ENCODE peak calls at places on chromosomes 11 and 22, in eight cellular contexts. C is heart right ventricle; T is HAP-1; A is left ventricle myocardium inferior; I is sigmoid colon; L is stomach; O is tibial nerve; B is CD8-positive, alpha-beta memory T cell. K is an unnamed sample.

GRCh38 chr11:106233191-106233590 is 155.7 kb downstream of the AASDHPPT start:
- DNase-seq in O (no peak), L (no peak), I (no peak), B (no peak), A (no peak), T (no peak), C (no peak), K (no peak)

GRCh38 chr11:59641156-59641555 is 25.6 kb upstream of the OSBP start:
- DNase-seq in A (no peak), C (no peak), T (no peak), I (no peak), B (no peak), O (no peak), L (no peak), K (no peak)

GRCh38 chr11:111624602-111625001 is 22.4 kb downstream of the SIK2 start:
- DNase-seq in O (no peak), T (no peak), L (no peak), B (no peak), A (no peak), I (no peak), C (no peak), K (peak; percentile 53)

GRCh38 chr11:89612111-89612510 is 98.0 kb upstream of the TRIM77 start:
- DNase-seq in O (no peak), C (no peak), I (no peak), T (no peak), L (no peak), A (no peak), B (no peak), K (no peak)

GRCh38 chr11:18264677-18265542 is 1.2 kb upstream of the SAA1 start:
- DNase-seq in L (no peak), C (no peak), I (no peak), T (no peak), O (no peak), B (no peak), A (no peak), K (no peak)

GRCh38 chr11:10109836-10110235 is 184.2 kb downstream of the SBF2 start:
- DNase-seq in T (no peak), I (no peak), L (no peak), A (no peak), C (no peak), O (no peak), B (no peak), K (peak; percentile 91)

GRCh38 chr11:128726464-128727139 is 32.7 kb downstream of the FLI1 start:
- DNase-seq in O (no peak), L (no peak), I (no peak), C (peak; percentile 44), B (peak; percentile 68), T (no peak), A (no peak), K (no peak)

GRCh38 chr11:28241760-28242159 is 133.6 kb downstream of the METTL15 start:
- DNase-seq in O (no peak), C (no peak), A (no peak), L (no peak), I (no peak), B (no peak), T (no peak), K (no peak)

GRCh38 chr22:36453266-36453607 is 28.2 kb downstream of the TXN2 start:
- DNase-seq in B (no peak), I (no peak), C (no peak), A (no peak), O (no peak), L (no peak), T (no peak), K (no peak)

GRCh38 chr11:107732327-107733051 is 20.6 kb upstream of the SLN start:
- DNase-seq in B (no peak), L (no peak), A (no peak), T (no peak), C (no peak), O (no peak), I (no peak), K (no peak)

GRCh38 chr11:36361901-36362391 is 65.9 kb downstream of the PRR5L start:
- DNase-seq in T (no peak), A (no peak), L (no peak), I (no peak), C (no peak), B (no peak), O (peak; percentile 46), K (peak; percentile 95)

GRCh38 chr11:35214181-35214770 is 75.3 kb downstream of the CD44 start:
- DNase-seq in T (no peak), O (no peak), L (no peak), A (no peak), B (no peak), I (no peak), C (no peak), K (peak; percentile 50)

GRCh38 chr11:35207471-35208403 is 68.8 kb downstream of the CD44 start:
- DNase-seq in A (no peak), T (no peak), I (no peak), L (no peak), B (no peak), O (no peak), C (no peak), K (peak; percentile 26)

GRCh38 chr11:35208795-35209194 is 69.8 kb downstream of the CD44 start:
- DNase-seq in O (no peak), C (no peak), B (no peak), L (no peak), I (no peak), A (no peak), T (no peak), K (no peak)

GRCh38 chr11:35211952-35212351 is 73.0 kb downstream of the CD44 start:
- DNase-seq in L (no peak), B (no peak), A (no peak), T (no peak), I (no peak), C (no peak), O (no peak), K (no peak)

GRCh38 chr11:35210886-35211546 is 72.0 kb downstream of the CD44 start:
- DNase-seq in B (no peak), L (no peak), T (no peak), I (no peak), O (no peak), A (no peak), C (no peak), K (peak; percentile 15)
- H3K36me3 ChIP-seq in B (peaks cover 46% of the 10 kb centered on the region), L (peaks cover 60% of the 10 kb centered on the region), T (no peaks in the 10 kb centered on the region), I (no peaks in the 10 kb centered on the region), O (peaks cover 38% of the 10 kb centered on the region), A (peaks cover 4% of the 10 kb centered on the region), C (no peaks in the 10 kb centered on the region), K (peaks cover 69% of the 10 kb centered on the region)

DNA sequence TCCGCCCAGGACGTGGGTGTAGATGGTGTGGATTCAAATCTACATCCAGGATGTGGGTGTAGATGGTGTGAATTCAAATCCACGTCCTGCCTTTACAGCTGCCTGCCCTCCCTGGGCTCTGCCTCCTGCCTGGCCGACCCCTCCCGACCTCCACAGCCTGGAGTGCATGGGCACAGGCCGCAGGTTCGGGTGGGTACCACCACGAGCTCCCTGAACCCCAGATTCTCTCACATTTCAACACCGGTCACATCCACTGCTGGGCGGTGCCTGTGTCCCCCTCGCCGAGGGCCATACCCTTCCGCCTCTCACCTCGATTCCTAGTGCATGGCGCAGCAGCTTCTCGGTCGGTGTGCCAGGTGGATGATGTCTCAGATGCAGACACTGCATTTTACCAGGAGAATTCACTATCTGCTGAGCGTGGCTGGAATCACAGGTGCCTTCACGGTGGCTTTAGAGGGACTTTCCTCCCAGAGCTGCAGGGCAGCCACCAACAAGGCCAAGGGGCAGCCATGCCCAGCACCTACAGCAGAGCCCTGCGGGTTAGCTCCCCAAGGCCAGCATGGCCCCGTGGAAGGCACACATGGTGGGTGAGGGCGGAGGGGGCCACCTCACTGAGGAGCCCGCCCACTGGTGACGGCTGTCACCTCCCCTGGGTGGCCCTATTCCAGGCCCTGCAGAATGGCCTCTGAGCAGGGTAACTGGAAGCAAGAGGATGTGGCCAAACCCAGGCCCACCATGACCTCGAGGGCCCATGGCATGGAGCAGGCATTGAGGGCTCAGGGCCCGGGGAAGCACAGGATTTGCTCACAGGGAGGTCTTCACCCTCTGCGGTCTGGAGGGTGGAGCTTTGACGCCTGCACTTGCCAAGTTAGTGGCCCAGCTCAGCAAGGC is 638.5 kb downstream of the TBC1D22A start:
- DNase-seq in I (no peak), B (no peak), T (no peak), A (no peak), L (no peak), O (no peak), C (no peak), K (no peak)
- H3K4me1 ChIP-seq in I (no peaks in the 10 kb centered on the region), B (no peaks in the 10 kb centered on the region), T (no peaks in the 10 kb centered on the region), A (no peaks in the 10 kb centered on the region), L (no peaks in the 10 kb centered on the region), O (no peaks in the 10 kb centered on the region), C (no peaks in the 10 kb centered on the region), K (no peaks in the 10 kb centered on the region)

GRCh38 chr22:41284465-41284864 is 1.5 kb downstream of the RANGAP1 start:
- DNase-seq in I (no peak), O (no peak), C (no peak), A (no peak), T (no peak), L (no peak), B (no peak), K (no peak)
- H3K36me3 ChIP-seq in I (no peaks in the 10 kb centered on the region), O (peaks cover 53% of the 10 kb centered on the region), C (no peaks in the 10 kb centered on the region), A (peaks cover 35% of the 10 kb centered on the region), T (peaks cover 52% of the 10 kb centered on the region), L (peaks cover 52% of the 10 kb centered on the region), B (peaks cover 25% of the 10 kb centered on the region), K (peaks cover 44% of the 10 kb centered on the region)

DNA sequence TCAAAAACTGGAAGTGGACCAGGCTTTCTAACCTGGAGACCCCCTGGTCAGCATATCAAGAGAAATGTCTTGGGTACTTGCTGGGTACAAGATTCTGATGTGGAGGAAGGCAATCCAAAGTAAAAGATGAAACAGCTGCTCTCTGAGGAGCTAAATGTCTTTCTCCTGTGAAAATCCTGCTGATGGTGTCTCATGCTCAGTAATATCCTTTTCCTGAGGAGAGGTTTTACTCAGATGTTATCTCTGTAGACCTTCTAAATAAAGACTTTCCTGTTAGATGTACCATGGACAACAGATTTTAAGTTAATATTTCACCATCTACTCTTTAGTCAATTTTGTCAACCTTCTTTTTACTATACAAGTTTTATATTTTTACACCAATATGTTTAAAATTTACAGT is 62.9 kb downstream of the FAM83F start:
- DNase-seq in B (no peak), O (no peak), T (no peak), I (no peak), A (no peak), L (no peak), C (no peak), K (no peak)
- H3K4me1 ChIP-seq in B (peaks cover 60% of the 10 kb centered on the region), O (peaks cover 47% of the 10 kb centered on the region), T (peaks cover 30% of the 10 kb centered on the region), I (peaks cover 11% of the 10 kb centered on the region), A (peaks cover 68% of the 10 kb centered on the region), L (peaks cover 13% of the 10 kb centered on the region), C (no peaks in the 10 kb centered on the region), K (peaks cover 12% of the 10 kb centered on the region)

GRCh38 chr22:42834177-42834949 is 22.7 kb downstream of the ARFGAP3 start:
- DNase-seq in A (no peak), T (no peak), B (no peak), O (no peak), C (no peak), L (no peak), I (no peak), K (no peak)
- H3K36me3 ChIP-seq in A (peaks cover 91% of the 10 kb centered on the region), T (peaks cover 6% of the 10 kb centered on the region), B (peaks cover 19% of the 10 kb centered on the region), O (peaks cover 79% of the 10 kb centered on the region), C (no peaks in the 10 kb centered on the region), L (peaks cover 87% of the 10 kb centered on the region), I (peaks cover 8% of the 10 kb centered on the region), K (peaks cover 81% of the 10 kb centered on the region)

GRCh38 chr11:72725731-72726042 is 26.5 kb downstream of the ARAP1 start:
- DNase-seq in T (no peak), B (no peak), O (no peak), I (no peak), L (no peak), A (no peak), C (no peak), K (no peak)
- H3K4me1 ChIP-seq in T (peaks cover 5% of the 10 kb centered on the region), B (peaks cover 28% of the 10 kb centered on the region), O (peaks cover 65% of the 10 kb centered on the region), I (peaks cover 38% of the 10 kb centered on the region), L (peaks cover 29% of the 10 kb centered on the region), A (peaks cover 39% of the 10 kb centered on the region), C (peaks cover 8% of the 10 kb centered on the region), K (peaks cover 30% of the 10 kb centered on the region)